ENCODE peak calls at places on chromosomes 2 and 18, in six cellular contexts. C, H, X, Q, U and M are unnamed samples.

GRCh38 chr18:61582205-61582710 is 249.0 kb downstream of the CDH20 start:
- DNase-seq in C (no peak), H (no peak), X (no peak), Q (no peak), U (peak), M (no peak)

GRCh38 chr18:28087173-28087563 is 89.8 kb downstream of the CDH2 start:
- DNase-seq in C (no peak), H (no peak), X (no peak), Q (no peak), U (no peak), M (peak)

GRCh38 chr2:207802650-207803049 is 32.9 kb upstream of the FZD5 start:
- DNase-seq in C (no peak), H (no peak), X (no peak), Q (no peak), U (peak), M (no peak)

GRCh38 chr2:44487052-44487451 is 125.3 kb downstream of the CAMKMT start:
- DNase-seq in C (no peak), H (no peak), X (no peak), Q (no peak), U (no peak), M (no peak)

GRCh38 chr2:3638456-3638810 is 19.6 kb upstream of the ALLC start:
- DNase-seq in C (no peak), H (no peak), X (no peak), Q (no peak), U (no peak), M (peak)

GRCh38 chr2:197286805-197287595 is 23.6 kb downstream of the ANKRD44 start:
- DNase-seq in C (peak), H (peak), X (peak), Q (no peak), U (peak), M (peak)

GRCh38 chr2:52536929-52537460 is 1230.6 kb upstream of the CHAC2 start:
- DNase-seq in C (no peak), H (no peak), X (no peak), Q (no peak), U (no peak), M (no peak)

GRCh38 chr2:40043191-40043590 is 264.1 kb upstream of the THUMPD2 start:
- DNase-seq in C (no peak), H (no peak), X (no peak), Q (no peak), U (no peak), M (no peak)

GRCh38 chr2:39994151-39994550 is 215.1 kb upstream of the THUMPD2 start:
- DNase-seq in C (no peak), H (no peak), X (peak), Q (no peak), U (no peak), M (no peak)

GRCh38 chr18:2529154-2529553 is 42.2 kb downstream of the METTL4 start:
- DNase-seq in C (no peak), H (no peak), X (no peak), Q (no peak), U (no peak), M (no peak)

GRCh38 chr2:157246212-157247067 is 11.1 kb upstream of the GALNT5 start:
- DNase-seq in C (no peak), H (no peak), X (peak), Q (no peak), U (no peak), M (no peak)

GRCh38 chr2:42030829-42031228 is 17.0 kb upstream of the PKDCC start:
- DNase-seq in C (no peak), H (no peak), X (no peak), Q (no peak), U (no peak), M (no peak)

GRCh38 chr18:46555213-46555612 is 101.8 kb downstream of the LOXHD1 start:
- DNase-seq in C (no peak), H (no peak), X (no peak), Q (no peak), U (no peak), M (no peak)

GRCh38 chr2:23135481-23136100 is 249.4 kb upstream of the KLHL29 start:
- DNase-seq in C (no peak), H (no peak), X (no peak), Q (no peak), U (no peak), M (no peak)

GRCh38 chr2:229129738-229130371 is 141.2 kb downstream of the PID1 start:
- DNase-seq in C (no peak), H (no peak), X (no peak), Q (no peak), U (peak), M (no peak)

GRCh38 chr18:78642561-78643398 is 336.8 kb upstream of the SALL3 start:
- DNase-seq in C (no peak), H (no peak), X (no peak), Q (no peak), U (no peak), M (no peak)

GRCh38 chr18:61992285-61992684 is 99.5 kb upstream of the RNF152 start:
- DNase-seq in C (peak), H (no peak), X (peak), Q (no peak), U (no peak), M (no peak)

GRCh38 chr2:73925853-73926492 is 707 bp upstream of the DGUOK start:
- DNase-seq in C (no peak), H (no peak), X (no peak), Q (no peak), U (peak), M (peak)

GRCh38 chr2:134668821-134669220 is 50.0 kb downstream of the TMEM163 start:
- DNase-seq in C (no peak), H (peak), X (no peak), Q (no peak), U (no peak), M (peak)

GRCh38 chr2:32965523-32966171 is 18.9 kb downstream of the LTBP1 start:
- DNase-seq in C (no peak), H (no peak), X (no peak), Q (no peak), U (no peak), M (no peak)

GRCh38 chr18:26637324-26637723 is 89.0 kb upstream of the KCTD1 start:
- DNase-seq in C (no peak), H (no peak), X (no peak), Q (no peak), U (no peak), M (no peak)

GRCh38 chr2:192571636-192572035 is 376.9 kb upstream of the TMEFF2 start:
- DNase-seq in C (no peak), H (no peak), X (no peak), Q (no peak), U (no peak), M (no peak)

GRCh38 chr2:158726906-158727592 is 68.1 kb upstream of the DAPL1 start:
- DNase-seq in C (no peak), H (no peak), X (no peak), Q (peak), U (no peak), M (no peak)

GRCh38 chr2:219856602-219857001 is 229.2 kb downstream of the SLC4A3 start:
- DNase-seq in C (no peak), H (no peak), X (no peak), Q (no peak), U (no peak), M (no peak)

GRCh38 chr18:24659837-24660720 is 199.6 kb downstream of the HRH4 start:
- DNase-seq in C (no peak), H (peak), X (no peak), Q (no peak), U (peak), M (no peak)

GRCh38 chr2:103669579-103669978 is 907.7 kb downstream of the TMEM182 start:
- DNase-seq in C (no peak), H (no peak), X (no peak), Q (no peak), U (no peak), M (no peak)

GRCh38 chr2:175373001-175373727 is 191.7 kb upstream of the ATP5MC3 start:
- DNase-seq in C (no peak), H (no peak), X (peak), Q (no peak), U (no peak), M (no peak)

GRCh38 chr18:53380063-53380639 is 844.3 kb downstream of the MBD2 start:
- DNase-seq in C (peak), H (no peak), X (no peak), Q (peak), U (no peak), M (no peak)

GRCh38 chr2:15943378-15943851 is 3.1 kb downstream of the MYCN start:
- DNase-seq in C (no peak), H (no peak), X (no peak), Q (peak), U (peak), M (peak)

GRCh38 chr2:26911911-26912861 is 58.3 kb upstream of the MAPRE3 start:
- DNase-seq in C (no peak), H (no peak), X (no peak), Q (peak), U (no peak), M (no peak)

GRCh38 chr2:27701676-27702075 is 38.0 kb downstream of the SLC4A1AP start:
- DNase-seq in C (no peak), H (no peak), X (no peak), Q (no peak), U (no peak), M (no peak)